ENCODE peak calls at places on chromosomes 16 and 17, in ten cellular contexts. One of them, this sample, is unnamed.

GRCh38 chr16:50607970-50608557 is 59.9 kb downstream of the NKD1 start:
- DNase-seq in H7: no peak
- DNase-seq in AG10803: no peak
- DNase-seq in NB4: no peak
- DNase-seq in CD8-positive, alpha-beta T cell: no peak
- DNase-seq in lower leg skin: no peak
- DNase-seq in aorta: no peak
- DNase-seq in cardiac fibroblast: no peak
- DNase-seq in ovary: no peak
- DNase-seq in GM12878: no peak
- DNase-seq in this sample: no peak

GRCh38 chr17:82281502-82282238 is 8.2 kb upstream of the CSNK1D start:
- DNase-seq in cardiac fibroblast: peak; percentile 33
- DNase-seq in CD8-positive, alpha-beta T cell: no peak
- DNase-seq in GM12878: peak; percentile 30
- DNase-seq in ovary: no peak
- DNase-seq in aorta: peak; percentile 70
- DNase-seq in NB4: peak; percentile 66
- DNase-seq in H7: no peak
- DNase-seq in lower leg skin: no peak
- DNase-seq in AG10803: no peak
- DNase-seq in this sample: no peak

GRCh38 chr16:10922328-10923145 is 19.7 kb downstream of the DEXI start:
- DNase-seq in GM12878: no peak
- DNase-seq in NB4: no peak
- DNase-seq in ovary: no peak
- DNase-seq in cardiac fibroblast: peak; percentile 54
- DNase-seq in CD8-positive, alpha-beta T cell: no peak
- DNase-seq in aorta: peak; percentile 93
- DNase-seq in AG10803: peak; percentile 64
- DNase-seq in lower leg skin: no peak
- DNase-seq in H7: no peak
- DNase-seq in this sample: peak; percentile 30

GRCh38 chr17:77375917-77376651 is 235.3 kb downstream of the SEC14L1 start:
- DNase-seq in AG10803: peak; percentile 82
- DNase-seq in cardiac fibroblast: peak; percentile 85
- DNase-seq in NB4: no peak
- DNase-seq in CD8-positive, alpha-beta T cell: peak; percentile 34
- DNase-seq in aorta: no peak
- DNase-seq in ovary: peak; percentile 67
- DNase-seq in lower leg skin: no peak
- DNase-seq in H7: peak; percentile 75
- DNase-seq in GM12878: no peak
- DNase-seq in this sample: peak; percentile 54

GRCh38 chr16:78844028-78844427 is 744.6 kb downstream of the WWOX start:
- DNase-seq in GM12878: no peak
- DNase-seq in cardiac fibroblast: no peak
- DNase-seq in aorta: no peak
- DNase-seq in NB4: no peak
- DNase-seq in ovary: no peak
- DNase-seq in AG10803: no peak
- DNase-seq in lower leg skin: no peak
- DNase-seq in CD8-positive, alpha-beta T cell: no peak
- DNase-seq in H7: no peak
- DNase-seq in this sample: no peak

GRCh38 chr16:60682219-60682618 is 1354.0 kb downstream of the CDH8 start:
- DNase-seq in NB4: no peak
- DNase-seq in CD8-positive, alpha-beta T cell: no peak
- DNase-seq in ovary: no peak
- DNase-seq in cardiac fibroblast: no peak
- DNase-seq in GM12878: no peak
- DNase-seq in AG10803: no peak
- DNase-seq in aorta: no peak
- DNase-seq in H7: no peak
- DNase-seq in lower leg skin: no peak
- DNase-seq in this sample: no peak

GRCh38 chr16:75947626-75948239 is 221.4 kb upstream of the CPHXL start:
- DNase-seq in lower leg skin: no peak
- DNase-seq in ovary: no peak
- DNase-seq in aorta: no peak
- DNase-seq in CD8-positive, alpha-beta T cell: no peak
- DNase-seq in GM12878: no peak
- DNase-seq in NB4: no peak
- DNase-seq in AG10803: no peak
- DNase-seq in H7: no peak
- DNase-seq in cardiac fibroblast: no peak
- DNase-seq in this sample: no peak

GRCh38 chr17:57886020-57886419 is 36.2 kb upstream of the MRPS23 start:
- DNase-seq in CD8-positive, alpha-beta T cell: no peak
- DNase-seq in H7: no peak
- DNase-seq in cardiac fibroblast: no peak
- DNase-seq in aorta: no peak
- DNase-seq in AG10803: no peak
- DNase-seq in ovary: no peak
- DNase-seq in GM12878: no peak
- DNase-seq in NB4: no peak
- DNase-seq in lower leg skin: no peak
- DNase-seq in this sample: no peak

GRCh38 chr17:12313786-12314185 is 293.1 kb downstream of the MAP2K4 start:
- DNase-seq in NB4: no peak
- DNase-seq in H7: no peak
- DNase-seq in AG10803: no peak
- DNase-seq in cardiac fibroblast: no peak
- DNase-seq in aorta: no peak
- DNase-seq in CD8-positive, alpha-beta T cell: no peak
- DNase-seq in GM12878: no peak
- DNase-seq in ovary: no peak
- DNase-seq in lower leg skin: no peak
- DNase-seq in this sample: no peak

GRCh38 chr17:14499976-14500375 is 199.1 kb downstream of the HS3ST3B1 start:
- DNase-seq in aorta: no peak
- DNase-seq in cardiac fibroblast: no peak
- DNase-seq in AG10803: no peak
- DNase-seq in GM12878: no peak
- DNase-seq in NB4: no peak
- DNase-seq in ovary: no peak
- DNase-seq in CD8-positive, alpha-beta T cell: no peak
- DNase-seq in lower leg skin: no peak
- DNase-seq in H7: no peak
- DNase-seq in this sample: no peak

GRCh38 chr16:17222756-17223411 is 247.9 kb downstream of the XYLT1 start:
- DNase-seq in CD8-positive, alpha-beta T cell: no peak
- DNase-seq in lower leg skin: no peak
- DNase-seq in ovary: no peak
- DNase-seq in NB4: peak; percentile 46
- DNase-seq in GM12878: no peak
- DNase-seq in aorta: no peak
- DNase-seq in cardiac fibroblast: peak; percentile 1
- DNase-seq in H7: no peak
- DNase-seq in AG10803: no peak
- DNase-seq in this sample: no peak

GRCh38 chr17:65857713-65858112 is 296.3 kb upstream of the AXIN2 start:
- DNase-seq in GM12878: no peak
- DNase-seq in CD8-positive, alpha-beta T cell: no peak
- DNase-seq in aorta: no peak
- DNase-seq in NB4: no peak
- DNase-seq in H7: no peak
- DNase-seq in lower leg skin: no peak
- DNase-seq in ovary: no peak
- DNase-seq in AG10803: peak; percentile 33
- DNase-seq in cardiac fibroblast: no peak
- DNase-seq in this sample: peak; percentile 9

GRCh38 chr16:87368029-87368765 is 15.4 kb downstream of the FBXO31 start:
- DNase-seq in lower leg skin: no peak
- DNase-seq in aorta: peak; percentile 19
- DNase-seq in CD8-positive, alpha-beta T cell: no peak
- DNase-seq in GM12878: no peak
- DNase-seq in NB4: peak; percentile 52
- DNase-seq in H7: no peak
- DNase-seq in ovary: no peak
- DNase-seq in AG10803: no peak
- DNase-seq in cardiac fibroblast: no peak
- DNase-seq in this sample: no peak

GRCh38 chr17:10888858-10889257 is 51.0 kb upstream of the PIRT start:
- DNase-seq in cardiac fibroblast: no peak
- DNase-seq in H7: peak; percentile 24
- DNase-seq in NB4: no peak
- DNase-seq in aorta: no peak
- DNase-seq in AG10803: no peak
- DNase-seq in CD8-positive, alpha-beta T cell: no peak
- DNase-seq in ovary: no peak
- DNase-seq in lower leg skin: no peak
- DNase-seq in GM12878: no peak
- DNase-seq in this sample: no peak

GRCh38 chr17:42270175-42270545 is 6.0 kb downstream of the STAT5B start:
- DNase-seq in cardiac fibroblast: no peak
- DNase-seq in NB4: no peak
- DNase-seq in lower leg skin: no peak
- DNase-seq in AG10803: peak; percentile 57
- DNase-seq in GM12878: no peak
- DNase-seq in H7: no peak
- DNase-seq in CD8-positive, alpha-beta T cell: no peak
- DNase-seq in ovary: no peak
- DNase-seq in aorta: no peak
- DNase-seq in this sample: no peak

GRCh38 chr16:17365591-17366298 is 105.0 kb downstream of the XYLT1 start:
- DNase-seq in ovary: no peak
- DNase-seq in H7: no peak
- DNase-seq in AG10803: peak; percentile 88
- DNase-seq in lower leg skin: no peak
- DNase-seq in cardiac fibroblast: peak; percentile 66
- DNase-seq in aorta: no peak
- DNase-seq in GM12878: no peak
- DNase-seq in NB4: no peak
- DNase-seq in CD8-positive, alpha-beta T cell: no peak
- DNase-seq in this sample: peak; percentile 76

DNA sequence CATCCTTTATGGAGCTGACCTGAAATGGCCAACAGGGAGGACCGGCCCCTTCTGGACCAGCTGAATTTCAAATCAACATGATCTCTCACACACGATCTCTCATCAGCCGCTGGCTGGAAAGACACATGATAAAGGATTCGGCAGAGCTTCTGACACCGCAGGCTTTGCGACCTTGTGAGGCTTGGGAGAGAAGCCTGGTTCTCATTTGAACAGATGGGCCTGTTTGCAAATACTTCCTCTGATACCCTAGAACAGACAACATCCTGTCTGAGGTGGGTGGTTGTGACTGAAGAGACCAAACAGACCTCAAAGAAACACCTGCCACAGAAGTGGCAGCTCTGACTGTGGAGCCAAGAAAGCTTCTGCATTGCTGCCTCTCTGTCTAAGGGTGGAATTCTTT is 77.9 kb upstream of the SDK2 start:
- DNase-seq in aorta: peak; percentile 27
- DNase-seq in cardiac fibroblast: no peak
- DNase-seq in H7: no peak
- DNase-seq in GM12878: no peak
- DNase-seq in CD8-positive, alpha-beta T cell: peak; percentile 6
- DNase-seq in AG10803: no peak
- DNase-seq in lower leg skin: no peak
- DNase-seq in NB4: no peak
- DNase-seq in ovary: no peak
- DNase-seq in this sample: no peak
- H3K4me3 ChIP-seq in aorta: no peak overlapping the region
- H3K4me3 ChIP-seq in cardiac fibroblast: no peak overlapping the region
- H3K4me3 ChIP-seq in H7: no peak overlapping the region
- H3K4me3 ChIP-seq in GM12878: no peak overlapping the region
- H3K4me3 ChIP-seq in CD8-positive, alpha-beta T cell: peak overlapping the region; percentile 7
- H3K4me3 ChIP-seq in AG10803: no peak overlapping the region
- H3K4me3 ChIP-seq in lower leg skin: no peak overlapping the region
- H3K4me3 ChIP-seq in NB4: no peak overlapping the region
- H3K4me3 ChIP-seq in ovary: no peak overlapping the region
- H3K4me3 ChIP-seq in this sample: no peak overlapping the region

GRCh38 chr17:36008998-36009665 is 7.8 kb upstream of the CCL15 start:
- DNase-seq in GM12878: no peak
- DNase-seq in H7: peak; percentile 41
- DNase-seq in lower leg skin: no peak
- DNase-seq in cardiac fibroblast: peak; percentile 21
- DNase-seq in NB4: peak; percentile 23
- DNase-seq in CD8-positive, alpha-beta T cell: no peak
- DNase-seq in AG10803: no peak
- DNase-seq in ovary: no peak
- DNase-seq in aorta: no peak
- DNase-seq in this sample: peak; percentile 13
- H3K4me3 ChIP-seq in GM12878: no peak overlapping the region
- H3K4me3 ChIP-seq in H7: no peak overlapping the region
- H3K4me3 ChIP-seq in lower leg skin: no peak overlapping the region
- H3K4me3 ChIP-seq in cardiac fibroblast: no peak overlapping the region
- H3K4me3 ChIP-seq in NB4: no peak overlapping the region
- H3K4me3 ChIP-seq in CD8-positive, alpha-beta T cell: no peak overlapping the region
- H3K4me3 ChIP-seq in AG10803: no peak overlapping the region
- H3K4me3 ChIP-seq in ovary: no peak overlapping the region
- H3K4me3 ChIP-seq in aorta: no peak overlapping the region
- H3K4me3 ChIP-seq in this sample: no peak overlapping the region

GRCh38 chr16:65600629-65601028 is 478.8 kb upstream of the CDH11 start:
- DNase-seq in CD8-positive, alpha-beta T cell: no peak
- DNase-seq in H7: no peak
- DNase-seq in aorta: no peak
- DNase-seq in GM12878: no peak
- DNase-seq in AG10803: peak; percentile 45
- DNase-seq in lower leg skin: no peak
- DNase-seq in NB4: no peak
- DNase-seq in cardiac fibroblast: no peak
- DNase-seq in ovary: no peak
- DNase-seq in this sample: peak; percentile 6

GRCh38 chr16:65601781-65602180 is 479.9 kb upstream of the CDH11 start:
- DNase-seq in aorta: no peak
- DNase-seq in ovary: no peak
- DNase-seq in H7: no peak
- DNase-seq in GM12878: no peak
- DNase-seq in AG10803: peak; percentile 83
- DNase-seq in CD8-positive, alpha-beta T cell: no peak
- DNase-seq in cardiac fibroblast: peak; percentile 31
- DNase-seq in lower leg skin: no peak
- DNase-seq in NB4: no peak
- DNase-seq in this sample: peak; percentile 4

GRCh38 chr16:65600046-65600445 is 478.2 kb upstream of the CDH11 start:
- DNase-seq in AG10803: no peak
- DNase-seq in GM12878: no peak
- DNase-seq in cardiac fibroblast: no peak
- DNase-seq in NB4: no peak
- DNase-seq in H7: no peak
- DNase-seq in CD8-positive, alpha-beta T cell: no peak
- DNase-seq in ovary: no peak
- DNase-seq in aorta: no peak
- DNase-seq in lower leg skin: no peak
- DNase-seq in this sample: no peak

GRCh38 chr16:65604771-65605170 is 482.9 kb upstream of the CDH11 start:
- DNase-seq in GM12878: no peak
- DNase-seq in NB4: no peak
- DNase-seq in ovary: no peak
- DNase-seq in aorta: no peak
- DNase-seq in CD8-positive, alpha-beta T cell: no peak
- DNase-seq in lower leg skin: no peak
- DNase-seq in H7: no peak
- DNase-seq in cardiac fibroblast: no peak
- DNase-seq in AG10803: no peak
- DNase-seq in this sample: no peak
- H3K4me3 ChIP-seq in GM12878: no peak overlapping the region
- H3K4me3 ChIP-seq in NB4: no peak overlapping the region
- H3K4me3 ChIP-seq in ovary: no peak overlapping the region
- H3K4me3 ChIP-seq in aorta: no peak overlapping the region
- H3K4me3 ChIP-seq in CD8-positive, alpha-beta T cell: no peak overlapping the region
- H3K4me3 ChIP-seq in lower leg skin: no peak overlapping the region
- H3K4me3 ChIP-seq in H7: no peak overlapping the region
- H3K4me3 ChIP-seq in cardiac fibroblast: no peak overlapping the region
- H3K4me3 ChIP-seq in AG10803: no peak overlapping the region
- H3K4me3 ChIP-seq in this sample: no peak overlapping the region

GRCh38 chr17:75049057-75049456 is 2.0 kb downstream of the KCTD2 start:
- DNase-seq in lower leg skin: no peak
- DNase-seq in AG10803: no peak
- DNase-seq in H7: no peak
- DNase-seq in cardiac fibroblast: no peak
- DNase-seq in NB4: no peak
- DNase-seq in GM12878: no peak
- DNase-seq in CD8-positive, alpha-beta T cell: no peak
- DNase-seq in ovary: no peak
- DNase-seq in aorta: no peak
- DNase-seq in this sample: no peak
- H3K4me3 ChIP-seq in lower leg skin: no peak overlapping the region
- H3K4me3 ChIP-seq in AG10803: peak overlapping the region; percentile 98
- H3K4me3 ChIP-seq in H7: no peak overlapping the region
- H3K4me3 ChIP-seq in cardiac fibroblast: no peak overlapping the region
- H3K4me3 ChIP-seq in NB4: peak overlapping the region; percentile 12
- H3K4me3 ChIP-seq in GM12878: no peak overlapping the region
- H3K4me3 ChIP-seq in CD8-positive, alpha-beta T cell: no peak overlapping the region
- H3K4me3 ChIP-seq in ovary: no peak overlapping the region
- H3K4me3 ChIP-seq in aorta: no peak overlapping the region
- H3K4me3 ChIP-seq in this sample: peak overlapping the region; percentile 98